ENCODE peak calls at places on chromosomes 1 and 21, in six cellular contexts. F, I, D, Q, W and Z are unnamed samples.

GRCh38 chr1:195954848-195955247 is 653.4 kb downstream of the KCNT2 start:
- DNase-seq in D (no peak), I (no peak), F (no peak), W (no peak), Q (no peak), Z (no peak)

GRCh38 chr1:12454406-12455391 is 163.3 kb downstream of the DHRS3 start:
- DNase-seq in I (no peak), D (no peak), Q (peak), F (no peak), W (no peak), Z (no peak)

GRCh38 chr1:246786606-246787238 is 62.5 kb downstream of the SCCPDH start:
- DNase-seq in W (no peak), D (no peak), Q (no peak), F (no peak), I (no peak), Z (no peak)

GRCh38 chr1:28235746-28236655 is at the start of gene ATP5IF1:
- DNase-seq in W (peak), I (peak), F (peak), Q (peak), D (peak), Z (peak)

GRCh38 chr1:10152709-10153284 is 57.6 kb upstream of the KIF1B start:
- DNase-seq in F (no peak), I (no peak), Q (peak), W (peak), D (no peak), Z (peak)

GRCh38 chr1:33454646-33455282 is 17.7 kb upstream of the ZSCAN20 start:
- DNase-seq in Q (no peak), F (no peak), D (no peak), I (no peak), W (no peak), Z (no peak)

GRCh38 chr1:183101841-183102276 is 78.6 kb downstream of the LAMC1 start:
- DNase-seq in I (no peak), F (no peak), Q (peak), W (peak), D (no peak), Z (no peak)

GRCh38 chr1:3314561-3315271 is 139.7 kb upstream of the ARHGEF16 start:
- DNase-seq in F (peak), W (no peak), I (no peak), Q (no peak), D (no peak), Z (no peak)

GRCh38 chr1:227883641-227884301 is 64.0 kb downstream of the WNT9A start:
- DNase-seq in F (no peak), W (no peak), D (no peak), I (no peak), Q (peak), Z (no peak)

GRCh38 chr1:172085372-172085771 is 244.1 kb downstream of the DNM3 start:
- DNase-seq in Q (no peak), F (no peak), I (no peak), W (no peak), D (no peak), Z (no peak)

GRCh38 chr1:116989851-116990250 is 11.7 kb upstream of the CD101 start:
- DNase-seq in Q (no peak), D (no peak), I (no peak), F (no peak), W (no peak), Z (no peak)

GRCh38 chr1:203440780-203441179 is 34.8 kb upstream of the PRELP start:
- DNase-seq in F (peak), W (peak), Q (peak), D (peak), I (no peak), Z (peak)

GRCh38 chr1:223097713-223098112 is 45.3 kb downstream of the TLR5 start:
- DNase-seq in I (no peak), Q (no peak), W (no peak), F (no peak), D (no peak), Z (no peak)

GRCh38 chr21:44529011-44529421 is 11.0 kb downstream of the KRTAP10-1 start:
- DNase-seq in I (no peak), F (no peak), W (no peak), D (no peak), Q (no peak), Z (no peak)

GRCh38 chr21:44528634-44528995 is 11.4 kb downstream of the KRTAP10-1 start:
- DNase-seq in Q (no peak), D (no peak), I (no peak), W (no peak), F (no peak), Z (no peak)

GRCh38 chr21:44527983-44528633 is 11.9 kb downstream of the KRTAP10-1 start:
- DNase-seq in F (no peak), I (no peak), D (no peak), Q (no peak), W (no peak), Z (no peak)

GRCh38 chr21:44526096-44526997 is 13.6 kb downstream of the KRTAP10-1 start:
- DNase-seq in W (no peak), Q (no peak), I (no peak), D (no peak), F (no peak), Z (no peak)

DNA sequence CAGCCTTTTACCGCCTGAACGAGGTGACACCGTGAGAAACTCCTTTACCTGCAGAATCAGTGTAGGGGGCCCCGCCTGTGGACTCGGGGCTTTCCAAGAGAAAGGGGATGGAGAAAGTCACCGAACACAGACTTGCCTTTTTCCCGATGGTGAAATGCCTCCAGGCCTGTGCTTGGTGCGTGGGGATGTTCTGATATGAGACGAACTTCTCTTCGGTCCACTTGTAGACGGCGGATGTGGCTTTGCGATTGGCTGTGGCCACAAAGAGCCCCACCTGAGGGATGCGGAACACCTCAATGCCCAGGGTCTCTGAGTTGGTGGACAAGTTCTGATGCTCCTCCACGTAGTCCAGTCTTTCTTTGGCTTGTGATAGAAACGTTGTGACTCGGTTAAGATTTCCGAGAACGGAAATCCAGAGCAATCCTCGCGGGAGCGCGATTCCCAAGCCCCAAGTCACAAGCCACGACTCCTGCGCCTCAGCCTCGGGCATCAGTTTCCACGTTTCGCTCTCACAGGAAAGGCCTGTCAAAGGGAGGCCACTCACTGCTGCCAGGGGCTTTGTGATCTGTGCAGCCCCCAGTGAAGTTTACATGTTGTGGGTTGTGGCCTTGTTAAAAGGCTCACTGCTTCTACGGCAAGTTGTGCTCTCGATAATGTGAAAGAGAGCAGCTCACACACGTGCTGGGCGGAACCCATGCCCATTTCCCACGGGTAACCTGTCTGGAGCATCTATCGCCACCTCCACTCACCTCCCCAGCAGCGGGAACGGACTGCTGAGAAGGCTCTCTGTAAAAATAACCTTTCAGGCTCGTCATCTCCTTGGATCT is 12.6 kb downstream of the KRTAP10-1 start:
- DNase-seq in F (no peak), I (no peak), Q (peak), W (no peak), D (no peak), Z (no peak)
- TF ChIP-seq CTCF in F (no peak), I (no peak), Q (no peak), W (no peak), D (no peak), Z (no peak)

GRCh38 chr1:153748903-153749302 is 21.1 kb downstream of the INTS3 start:
- DNase-seq in Q (no peak), D (no peak), I (no peak), W (no peak), F (no peak), Z (no peak)

GRCh38 chr1:153752561-153753195 is 22.5 kb upstream of the SLC27A3 start:
- DNase-seq in F (no peak), D (no peak), Q (peak), W (no peak), I (no peak), Z (no peak)

GRCh38 chr1:153752072-153752471 is 23.1 kb upstream of the SLC27A3 start:
- DNase-seq in F (no peak), D (no peak), W (no peak), I (no peak), Q (no peak), Z (no peak)

GRCh38 chr1:153749408-153750005 is 21.7 kb downstream of the INTS3 start:
- DNase-seq in W (peak), I (peak), F (peak), D (peak), Q (peak), Z (peak)

GRCh38 chr1:153750026-153750995 is 22.5 kb downstream of the INTS3 start:
- DNase-seq in Q (no peak), I (no peak), F (no peak), W (no peak), D (no peak), Z (no peak)
- TF ChIP-seq CTCF in Q (no peak), I (no peak), F (no peak), W (no peak), D (no peak), Z (no peak)

GRCh38 chr1:156549390-156549789 is 23.0 kb downstream of the IQGAP3 start:
- DNase-seq in F (no peak), I (no peak), W (no peak), Q (no peak), D (no peak), Z (no peak)
- TF ChIP-seq CTCF in F (no peak), I (no peak), W (no peak), Q (no peak), D (no peak), Z (no peak)

GRCh38 chr1:58620926-58621325 is 43.9 kb upstream of the TACSTD2 start:
- DNase-seq in Q (no peak), I (no peak), F (no peak), W (peak), D (no peak), Z (no peak)

GRCh38 chr1:58621375-58621774 is 44.3 kb upstream of the TACSTD2 start:
- DNase-seq in D (no peak), I (no peak), F (no peak), W (no peak), Q (no peak), Z (no peak)

GRCh38 chr1:58618303-58618702 is 41.3 kb upstream of the TACSTD2 start:
- DNase-seq in W (peak), Q (peak), I (no peak), D (peak), F (peak), Z (no peak)

GRCh38 chr1:58620259-58620658 is 43.2 kb upstream of the TACSTD2 start:
- DNase-seq in D (no peak), I (no peak), F (no peak), W (no peak), Q (no peak), Z (no peak)

GRCh38 chr1:58619286-58620054 is 42.4 kb upstream of the TACSTD2 start:
- DNase-seq in Q (no peak), W (no peak), D (no peak), F (no peak), I (no peak), Z (no peak)
- TF ChIP-seq CTCF in Q (no peak), W (no peak), D (no peak), F (no peak), I (no peak), Z (no peak)

GRCh38 chr1:54253480-54253879 is 53.5 kb downstream of the MRPL37 start:
- DNase-seq in I (no peak), D (peak), F (no peak), W (no peak), Q (peak), Z (no peak)
- TF ChIP-seq CTCF in I (no peak), D (no peak), F (no peak), W (no peak), Q (no peak), Z (no peak)

GRCh38 chr1:235843458-235843857 is 23.2 kb downstream of the LYST start:
- DNase-seq in F (peak), Q (no peak), I (no peak), D (no peak), W (peak), Z (peak)
- TF ChIP-seq CTCF in F (peak), Q (peak), I (peak), D (peak), W (peak), Z (peak)

GRCh38 chr1:186806477-186806876 is 22.3 kb upstream of the PLA2G4A start:
- DNase-seq in W (peak), D (no peak), I (no peak), Q (no peak), F (peak), Z (peak)
- TF ChIP-seq CTCF in W (peak), D (no peak), I (no peak), Q (no peak), F (peak), Z (peak)

DNA sequence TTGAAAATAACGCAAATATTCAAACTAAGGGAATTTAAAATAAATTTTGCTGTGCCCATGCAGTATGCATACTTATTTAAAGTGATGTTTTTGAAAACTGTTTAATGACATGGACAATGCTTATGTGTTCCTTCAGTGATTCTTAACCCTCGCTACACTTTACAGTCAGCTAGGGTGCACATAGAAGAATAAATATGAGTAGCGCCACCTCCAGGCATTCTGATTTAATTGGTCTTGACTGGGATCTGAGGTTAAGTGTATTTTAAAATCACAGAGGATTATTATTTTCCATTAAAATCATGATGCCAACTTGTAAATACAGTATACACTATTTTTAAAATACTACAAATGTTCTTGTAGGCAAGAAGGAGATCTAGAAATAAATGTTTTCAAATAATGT is 373.5 kb upstream of the ADGRL4 start:
- DNase-seq in I (no peak), Q (no peak), F (no peak), D (no peak), W (no peak), Z (no peak)
- TF ChIP-seq CTCF in I (no peak), Q (no peak), F (no peak), D (no peak), W (no peak), Z (no peak)

GRCh38 chr21:37079211-37079824 is 6.3 kb downstream of the TTC3 start:
- DNase-seq in W (peak), D (no peak), F (no peak), Q (no peak), I (no peak), Z (no peak)
- TF ChIP-seq CTCF in W (peak), D (no peak), F (peak), Q (peak), I (peak), Z (no peak)